ENCODE peak calls at places on chromosomes 3 and 15, in five cellular contexts. H is neural progenitor cell, U is T-helper 17 cell, C is dermis blood vessel endothelial cell, D is activated T-helper 1 cell treated with Interleukin-2 at 50 U/mL for 16 hours. I is an unnamed sample.
A peak's percentile ranks its signal among the peaks of the same experiment; 100 is the strongest.

GRCh38 chr3:53196575-53197407 is 35.8 kb downstream of the PRKCD start:
- DNase-seq in H (peak; percentile 28), D (no peak), C (peak; percentile 64), U (no peak), I (peak; percentile 30)

GRCh38 chr3:46314517-46314916 is 39.4 kb upstream of the CCR2 start:
- DNase-seq in H (no peak), U (no peak), C (no peak), D (no peak), I (no peak)

GRCh38 chr15:62626903-62627302 is 415.6 kb upstream of the TPM1 start:
- DNase-seq in U (no peak), C (no peak), H (no peak), D (no peak), I (no peak)

GRCh38 chr3:11662392-11662990 is 18.8 kb upstream of the VGLL4 start:
- DNase-seq in C (peak; percentile 48), H (no peak), U (no peak), D (no peak), I (no peak)

GRCh38 chr3:142853270-142854163 is 35.4 kb downstream of the PCOLCE2 start:
- DNase-seq in D (no peak), H (no peak), C (no peak), U (no peak), I (no peak)

GRCh38 chr3:47261301-47261700 is 21.3 kb downstream of the KIF9 start:
- DNase-seq in C (no peak), D (no peak), H (no peak), U (no peak), I (no peak)

GRCh38 chr3:123590685-123591450 is 6.0 kb upstream of the HACD2 start:
- DNase-seq in D (no peak), H (no peak), C (no peak), U (no peak), I (no peak)

GRCh38 chr3:184574552-184575430 is 13.2 kb downstream of the EPHB3 start:
- DNase-seq in C (no peak), H (peak; percentile 82), D (no peak), U (no peak), I (no peak)

GRCh38 chr15:66941791-66942190 is 123.6 kb upstream of the SMAD3 start:
- DNase-seq in D (no peak), H (no peak), U (no peak), C (no peak), I (no peak)

GRCh38 chr3:78244136-78244535 is 1204.2 kb downstream of the ROBO2 start:
- DNase-seq in U (no peak), C (no peak), H (no peak), D (no peak), I (no peak)

GRCh38 chr3:180382781-180383180 is 219.2 kb upstream of the TTC14 start:
- DNase-seq in U (no peak), H (peak; percentile 33), C (no peak), D (no peak), I (no peak)

GRCh38 chr3:77780621-77781020 is 740.7 kb downstream of the ROBO2 start:
- DNase-seq in U (no peak), D (no peak), H (no peak), C (no peak), I (no peak)

GRCh38 chr3:127473244-127474024 is 117.1 kb downstream of the TPRA1 start:
- DNase-seq in D (no peak), C (peak; percentile 18), H (peak; percentile 69), U (no peak), I (no peak)

GRCh38 chr3:47542614-47543173 is 29.2 kb upstream of the ELP6 start:
- DNase-seq in U (no peak), D (no peak), H (no peak), C (no peak), I (no peak)

GRCh38 chr15:59223736-59224135 is 17.1 kb downstream of the LDHAL6B start:
- DNase-seq in H (no peak), C (no peak), D (no peak), U (no peak), I (no peak)

GRCh38 chr3:97815149-97815917 is 6.5 kb upstream of the CRYBG3 start:
- DNase-seq in H (no peak), U (no peak), C (no peak), D (peak; percentile 16), I (peak; percentile 21)

GRCh38 chr15:75646944-75647364 is 758 bp upstream of the SNX33 start:
- DNase-seq in U (no peak), H (peak; percentile 46), C (no peak), D (no peak), I (no peak)

GRCh38 chr3:148880681-148881080 is 15.6 kb downstream of the CPA3 start:
- DNase-seq in H (peak; percentile 36), C (peak; percentile 13), U (no peak), D (no peak), I (no peak)

GRCh38 chr3:131072099-131072559 is 45.5 kb downstream of the NEK11 start:
- DNase-seq in H (no peak), C (peak; percentile 8), U (no peak), D (no peak), I (no peak)

GRCh38 chr15:99993262-99993661 is 260.0 kb upstream of the LYSMD4 start:
- DNase-seq in H (no peak), D (no peak), U (no peak), C (no peak), I (no peak)

GRCh38 chr3:74643636-74644035 is 29.2 kb upstream of the CNTN3 start:
- DNase-seq in H (no peak), C (no peak), D (no peak), U (no peak), I (no peak)

GRCh38 chr3:171407746-171408145 is 52.5 kb downstream of the TNIK start:
- DNase-seq in D (no peak), U (no peak), H (no peak), C (peak; percentile 62), I (no peak)

GRCh38 chr3:165464736-165465135 is 268.6 kb upstream of the SLITRK3 start:
- DNase-seq in H (no peak), D (no peak), C (no peak), U (no peak), I (no peak)

GRCh38 chr3:126982522-126983175 is at the start of gene PLXNA1:
- DNase-seq in C (peak; percentile 81), H (peak; percentile 92), D (peak; percentile 82), U (peak; percentile 89), I (peak; percentile 86)

GRCh38 chr3:159818399-159818798 is 170.2 kb upstream of the IL12A start:
- DNase-seq in H (peak; percentile 71), C (no peak), U (no peak), D (no peak), I (no peak)

GRCh38 chr15:84656972-84657371 is 1.0 kb downstream of the NMB start:
- DNase-seq in U (no peak), C (no peak), D (no peak), H (no peak), I (no peak)